ENCODE peak calls at places on chromosome 16, in nine cellular contexts. G is Panc1; C is ovary; L is activated CD8-positive, alpha-beta T cell treated with anti-CD3 and anti-CD28 coated beads for 36 hours; D is body of pancreas; P is progenitor cell of endocrine pancreas; U is kidney epithelial cell; K is IMR-90; O is Calu3. X is an unnamed sample.

GRCh38 chr16:79602615-79603014 is 2.1 kb upstream of the MAF start:
- DNase-seq in G (no peak), C (no peak), L (peak), D (no peak), P (no peak), U (no peak), K (no peak), O (no peak), X (no peak)

GRCh38 chr16:67979955-67980678 is at the start of gene DPEP3:
- DNase-seq in G (no peak), C (no peak), L (no peak), D (no peak), P (no peak), U (no peak), K (no peak), O (no peak), X (no peak)

GRCh38 chr16:12459401-12459791 is 344.3 kb downstream of the CPPED1 start:
- DNase-seq in G (no peak), C (no peak), L (no peak), D (peak), P (no peak), U (no peak), K (no peak), O (no peak), X (no peak)

GRCh38 chr16:27670071-27670825 is 120.3 kb downstream of the KATNIP start:
- DNase-seq in G (no peak), C (no peak), L (no peak), D (no peak), P (no peak), U (no peak), K (no peak), O (no peak), X (no peak)

GRCh38 chr16:22683258-22683657 is 130.7 kb upstream of the HS3ST2 start:
- DNase-seq in G (no peak), C (no peak), L (no peak), D (no peak), P (no peak), U (no peak), K (no peak), O (no peak), X (no peak)

GRCh38 chr16:88914750-88915368 is 48.4 kb upstream of the PABPN1L start:
- DNase-seq in G (no peak), C (no peak), L (no peak), D (no peak), P (no peak), U (no peak), K (peak), O (no peak), X (no peak)

GRCh38 chr16:16982614-16983013 is 488.1 kb downstream of the XYLT1 start:
- DNase-seq in G (no peak), C (no peak), L (no peak), D (no peak), P (no peak), U (no peak), K (no peak), O (no peak), X (no peak)

GRCh38 chr16:28193530-28194423 is 18.0 kb downstream of the XPO6 start:
- DNase-seq in G (no peak), C (no peak), L (peak), D (no peak), P (no peak), U (peak), K (peak), O (no peak), X (no peak)

GRCh38 chr16:11232852-11233726 is 22.9 kb downstream of the SOCS1 start:
- DNase-seq in G (no peak), C (no peak), L (peak), D (peak), P (no peak), U (no peak), K (no peak), O (no peak), X (no peak)

GRCh38 chr16:70696952-70697600 is 11.2 kb upstream of the MTSS2 start:
- DNase-seq in G (no peak), C (no peak), L (peak), D (no peak), P (no peak), U (no peak), K (no peak), O (peak), X (no peak)

GRCh38 chr16:12703935-12704334 is 99.8 kb downstream of the CPPED1 start:
- DNase-seq in G (no peak), C (no peak), L (no peak), D (no peak), P (no peak), U (no peak), K (peak), O (no peak), X (no peak)

GRCh38 chr16:64276646-64277045 is 845.2 kb downstream of the CDH11 start:
- DNase-seq in G (no peak), C (no peak), L (no peak), D (no peak), P (no peak), U (no peak), K (no peak), O (no peak), X (no peak)

GRCh38 chr16:10078541-10078949 is 103.7 kb downstream of the GRIN2A start:
- DNase-seq in G (no peak), C (no peak), L (no peak), D (no peak), P (no peak), U (no peak), K (no peak), O (peak), X (no peak)

GRCh38 chr16:84109598-84110325 is 7.0 kb downstream of the MBTPS1 start:
- DNase-seq in G (no peak), C (no peak), L (no peak), D (no peak), P (no peak), U (no peak), K (peak), O (no peak), X (no peak)

GRCh38 chr16:22372882-22373661 is 1.3 kb downstream of the CDR2 start:
- DNase-seq in G (no peak), C (no peak), L (peak), D (no peak), P (no peak), U (no peak), K (no peak), O (no peak), X (no peak)

GRCh38 chr16:11632455-11632921 is 35.8 kb upstream of the SNN start:
- DNase-seq in G (no peak), C (peak), L (no peak), D (peak), P (no peak), U (peak), K (peak), O (peak), X (no peak)

GRCh38 chr16:54938351-54939346 is 8.0 kb downstream of the IRX5 start:
- DNase-seq in G (no peak), C (no peak), L (no peak), D (no peak), P (no peak), U (no peak), K (no peak), O (no peak), X (no peak)

GRCh38 chr16:70375636-70376611 is 29.2 kb downstream of the DDX19A start:
- DNase-seq in G (no peak), C (no peak), L (no peak), D (no peak), P (no peak), U (no peak), K (no peak), O (no peak), X (no peak)

GRCh38 chr16:68843482-68844210 is at the start of gene TANGO6:
- DNase-seq in G (peak), C (peak), L (peak), D (peak), P (peak), U (peak), K (peak), O (peak), X (peak)

GRCh38 chr16:88569614-88569984 is 604 bp upstream of the ZC3H18 start:
- DNase-seq in G (no peak), C (peak), L (no peak), D (peak), P (no peak), U (no peak), K (peak), O (peak), X (no peak)

GRCh38 chr16:66262253-66263167 is 104.0 kb upstream of the CDH5 start:
- DNase-seq in G (no peak), C (no peak), L (no peak), D (peak), P (no peak), U (no peak), K (peak), O (no peak), X (no peak)

GRCh38 chr16:65117701-65118448 is 4.0 kb downstream of the CDH11 start:
- DNase-seq in G (peak), C (peak), L (peak), D (peak), P (peak), U (peak), K (peak), O (peak), X (no peak)

GRCh38 chr16:86576591-86577313 is 1.6 kb upstream of the FOXL1 start:
- DNase-seq in G (no peak), C (no peak), L (no peak), D (no peak), P (no peak), U (no peak), K (no peak), O (peak), X (no peak)

GRCh38 chr16:60771138-60771537 is 1265.1 kb downstream of the CDH8 start:
- DNase-seq in G (no peak), C (no peak), L (no peak), D (no peak), P (no peak), U (no peak), K (no peak), O (no peak), X (no peak)

GRCh38 chr16:3459401-3460090 is 16.1 kb downstream of the NAA60 start:
- DNase-seq in G (no peak), C (peak), L (peak), D (no peak), P (no peak), U (no peak), K (peak), O (no peak), X (no peak)

GRCh38 chr16:11497851-11498289 is 88.8 kb downstream of the LITAF start:
- DNase-seq in G (peak), C (no peak), L (peak), D (no peak), P (no peak), U (peak), K (peak), O (peak), X (no peak)

GRCh38 chr16:11586856-11587642 is at the start of gene LITAF:
- DNase-seq in G (no peak), C (peak), L (peak), D (peak), P (peak), U (no peak), K (peak), O (peak), X (peak)

GRCh38 chr16:84166796-84167695 is 19.8 kb downstream of the TAF1C start:
- DNase-seq in G (no peak), C (no peak), L (peak), D (no peak), P (no peak), U (no peak), K (no peak), O (no peak), X (no peak)

GRCh38 chr16:9008335-9009260 is 44.9 kb upstream of the USP7 start:
- DNase-seq in G (peak), C (peak), L (peak), D (peak), P (peak), U (peak), K (peak), O (peak), X (peak)

GRCh38 chr16:12184419-12184831 is 207.9 kb downstream of the SNX29 start:
- DNase-seq in G (no peak), C (no peak), L (no peak), D (no peak), P (no peak), U (peak), K (no peak), O (no peak), X (no peak)

GRCh38 chr16:1884155-1884760 is 12.3 kb upstream of the MEIOB start:
- DNase-seq in G (no peak), C (no peak), L (peak), D (peak), P (no peak), U (no peak), K (no peak), O (peak), X (no peak)
- TF ChIP-seq CTCF in G (no peak), C (no peak), L (no peak), D (peak), P (peak), U (no peak), K (no peak), O (peak), X (no peak)

GRCh38 chr16:75093598-75094540 is 22.7 kb downstream of the LDHD start:
- DNase-seq in G (no peak), C (no peak), L (no peak), D (no peak), P (no peak), U (no peak), K (no peak), O (no peak), X (no peak)

GRCh38 chr16:75097191-75097761 is 19.3 kb downstream of the LDHD start:
- DNase-seq in G (no peak), C (no peak), L (no peak), D (no peak), P (no peak), U (no peak), K (no peak), O (no peak), X (no peak)

GRCh38 chr16:75096730-75097129 is 19.9 kb downstream of the LDHD start:
- DNase-seq in G (no peak), C (no peak), L (no peak), D (peak), P (no peak), U (no peak), K (no peak), O (peak), X (no peak)

GRCh38 chr16:75095637-75096036 is 20.9 kb downstream of the LDHD start:
- DNase-seq in G (no peak), C (no peak), L (no peak), D (no peak), P (no peak), U (no peak), K (no peak), O (no peak), X (no peak)

GRCh38 chr16:75095204-75095621 is 21.4 kb downstream of the LDHD start:
- DNase-seq in G (no peak), C (no peak), L (no peak), D (no peak), P (no peak), U (no peak), K (no peak), O (no peak), X (no peak)
- TF ChIP-seq CTCF in G (no peak), C (no peak), L (no peak), D (no peak), P (no peak), U (no peak), K (no peak), O (no peak), X (no peak)

DNA sequence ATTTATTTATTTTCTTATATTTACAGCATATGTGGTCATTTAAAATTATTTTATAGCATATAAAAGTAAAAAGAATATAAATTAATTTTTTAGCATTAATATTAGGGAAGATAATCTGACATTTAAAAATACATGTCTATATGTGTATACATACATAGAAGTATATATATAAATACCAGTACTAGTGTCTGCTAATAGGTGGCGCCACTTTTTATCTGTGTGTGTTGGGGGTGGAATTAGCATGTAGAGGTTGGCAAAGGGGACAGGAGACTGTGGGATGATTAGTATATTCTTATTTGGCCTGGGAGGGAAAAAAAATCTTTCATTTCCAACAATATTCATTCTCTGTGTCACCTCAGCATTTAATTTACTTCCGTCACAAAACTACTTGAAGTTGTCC is 359.1 kb downstream of the WWOX start:
- DNase-seq in G (no peak), C (no peak), L (no peak), D (no peak), P (no peak), U (no peak), K (no peak), O (no peak), X (no peak)
- TF ChIP-seq CTCF in G (no peak), C (no peak), L (no peak), D (no peak), P (peak), U (no peak), K (no peak), O (no peak), X (no peak)

GRCh38 chr16:19755268-19755667 is 37.2 kb downstream of the IQCK start:
- DNase-seq in G (no peak), C (no peak), L (no peak), D (no peak), P (no peak), U (no peak), K (no peak), O (no peak), X (no peak)

GRCh38 chr16:19753815-19754643 is 36.0 kb downstream of the IQCK start:
- DNase-seq in G (no peak), C (no peak), L (no peak), D (peak), P (no peak), U (no peak), K (peak), O (peak), X (no peak)

GRCh38 chr16:19757026-19757425 is 39.0 kb downstream of the IQCK start:
- DNase-seq in G (no peak), C (no peak), L (no peak), D (no peak), P (no peak), U (no peak), K (peak), O (no peak), X (no peak)

GRCh38 chr16:19751478-19751877 is 33.4 kb downstream of the IQCK start:
- DNase-seq in G (no peak), C (no peak), L (no peak), D (no peak), P (no peak), U (no peak), K (no peak), O (no peak), X (no peak)

GRCh38 chr16:19754644-19755036 is 36.6 kb downstream of the IQCK start:
- DNase-seq in G (no peak), C (no peak), L (no peak), D (no peak), P (no peak), U (no peak), K (no peak), O (no peak), X (no peak)
- TF ChIP-seq CTCF in G (no peak), C (no peak), L (no peak), D (no peak), P (no peak), U (no peak), K (no peak), O (no peak), X (no peak)

GRCh38 chr16:57901480-57902069 is 69.4 kb downstream of the CNGB1 start:
- DNase-seq in G (no peak), C (no peak), L (no peak), D (no peak), P (no peak), U (no peak), K (no peak), O (peak), X (no peak)

GRCh38 chr16:57900796-57901479 is 70.0 kb downstream of the CNGB1 start:
- DNase-seq in G (no peak), C (no peak), L (no peak), D (no peak), P (no peak), U (no peak), K (no peak), O (no peak), X (no peak)

GRCh38 chr16:57897053-57897784 is 73.7 kb downstream of the CNGB1 start:
- DNase-seq in G (no peak), C (no peak), L (no peak), D (no peak), P (no peak), U (no peak), K (no peak), O (no peak), X (no peak)

GRCh38 chr16:57898961-57899360 is 72.0 kb downstream of the CNGB1 start:
- DNase-seq in G (no peak), C (no peak), L (no peak), D (no peak), P (no peak), U (no peak), K (no peak), O (no peak), X (no peak)

GRCh38 chr16:57899771-57900661 is 70.9 kb downstream of the CNGB1 start:
- DNase-seq in G (peak), C (peak), L (peak), D (peak), P (peak), U (no peak), K (peak), O (peak), X (peak)
- TF ChIP-seq CTCF in G (peak), C (peak), L (peak), D (peak), P (peak), U (peak), K (peak), O (peak), X (no peak)

DNA sequence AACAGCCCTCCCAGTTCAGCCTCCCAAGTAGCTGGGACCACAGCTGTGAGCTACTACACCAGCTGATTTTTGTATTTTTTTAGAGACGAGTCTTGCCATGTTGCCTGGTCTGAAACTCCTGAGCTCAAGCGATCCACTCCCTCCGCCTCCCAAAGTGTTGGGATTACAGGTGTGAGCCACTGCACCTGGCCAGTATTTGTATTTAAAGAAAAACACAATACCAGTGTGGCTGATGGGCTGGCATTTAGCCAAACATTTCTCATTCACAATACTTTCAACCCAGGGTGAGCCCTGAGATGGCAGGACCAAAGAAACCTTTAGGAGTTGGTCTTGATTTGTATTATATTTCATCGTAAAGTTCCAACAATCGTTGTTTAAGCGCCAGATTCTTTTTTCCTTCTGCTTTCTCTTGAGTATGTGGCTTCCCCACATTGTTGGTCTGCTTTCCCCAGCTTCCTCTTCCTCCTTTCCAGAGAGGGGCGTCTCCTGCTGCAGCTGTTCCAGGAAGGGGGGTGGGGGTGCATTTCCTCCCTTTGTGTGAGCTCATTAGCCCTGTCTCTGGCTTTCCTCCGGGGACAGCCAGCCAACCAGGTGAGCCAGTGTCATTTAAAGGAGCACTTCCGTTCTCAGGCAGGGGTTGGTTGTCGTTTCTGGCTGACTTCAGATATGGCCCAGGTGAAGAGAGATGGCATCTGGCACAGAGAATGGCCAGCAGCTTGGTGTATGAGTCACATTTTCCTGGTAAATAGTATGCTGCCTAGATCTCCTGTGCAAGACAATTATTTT is 79.9 kb downstream of the GPRC5B start:
- DNase-seq in G (no peak), C (no peak), L (peak), D (peak), P (no peak), U (no peak), K (no peak), O (peak), X (no peak)
- TF ChIP-seq CTCF in G (no peak), C (no peak), L (no peak), D (no peak), P (no peak), U (no peak), K (no peak), O (no peak), X (no peak)

DNA sequence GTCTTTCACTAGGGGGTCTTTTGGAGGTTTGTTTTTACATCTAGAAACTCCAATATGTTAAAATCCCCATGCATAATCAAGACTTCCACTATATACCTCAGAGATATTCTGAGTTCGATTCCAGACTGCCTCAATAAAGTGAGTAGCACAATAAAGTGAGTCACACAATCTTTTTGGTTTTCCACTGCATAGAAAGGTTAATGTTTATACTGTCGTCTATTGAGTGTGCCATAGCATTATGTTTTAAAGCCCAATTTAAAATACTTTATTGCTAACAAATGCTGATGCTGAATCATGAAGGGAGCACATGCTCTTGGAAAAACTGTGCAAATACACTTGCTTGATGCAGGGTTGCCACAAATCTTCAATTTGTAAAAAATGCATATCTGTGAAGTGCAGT is 227.5 kb upstream of the ZFHX3 start:
- DNase-seq in G (no peak), C (no peak), L (no peak), D (no peak), P (no peak), U (no peak), K (no peak), O (no peak), X (no peak)
- TF ChIP-seq CTCF in G (no peak), C (no peak), L (no peak), D (no peak), P (no peak), U (no peak), K (no peak), O (no peak), X (no peak)